ENCODE peak calls at places on chromosomes 16 and 17, in six cellular contexts. C is HCT116, Z is heart left ventricle, O is GM10248, G is EL, A is nucleus accumbens. T is an unnamed sample.

GRCh38 chr16:14373406-14373805 is 256.7 kb downstream of the PARN start:
- DNase-seq in O (no peak), Z (no peak), G (no peak), C (no peak), A (no peak), T (no peak)

GRCh38 chr16:70706948-70707465 is 21.2 kb upstream of the MTSS2 start:
- DNase-seq in O (no peak), A (no peak), C (no peak), Z (no peak), G (peak; percentile 96), T (peak; percentile 99)

GRCh38 chr17:30552994-30553565 is 75.9 kb downstream of the GOSR1 start:
- DNase-seq in A (no peak), Z (no peak), C (no peak), O (no peak), G (no peak), T (no peak)

GRCh38 chr17:4768281-4768680 is 3.4 kb upstream of the TM4SF5 start:
- DNase-seq in C (no peak), A (no peak), Z (no peak), G (no peak), O (no peak), T (no peak)

GRCh38 chr16:27355610-27356009 is 41.8 kb downstream of the IL4R start:
- DNase-seq in Z (no peak), A (no peak), O (no peak), G (peak; percentile 13), C (peak; percentile 19), T (peak; percentile 32)

GRCh38 chr17:77385750-77386501 is 245.2 kb downstream of the SEC14L1 start:
- DNase-seq in A (no peak), G (peak; percentile 38), Z (no peak), O (no peak), C (no peak), T (peak; percentile 42)

GRCh38 chr17:17685775-17686291 is 4.6 kb downstream of the RAI1 start:
- DNase-seq in A (no peak), O (no peak), Z (no peak), C (peak; percentile 60), G (peak; percentile 90), T (peak; percentile 91)

GRCh38 chr17:81821603-81822311 is 11.3 kb downstream of the MCRIP1 start:
- DNase-seq in C (peak; percentile 40), G (peak; percentile 27), Z (peak; percentile 90), A (no peak), O (no peak), T (no peak)

GRCh38 chr17:50018909-50019308 is 23.9 kb upstream of the DLX3 start:
- DNase-seq in O (no peak), Z (no peak), A (no peak), C (no peak), G (peak; percentile 25), T (no peak)

GRCh38 chr16:78220571-78220970 is 121.1 kb downstream of the WWOX start:
- DNase-seq in A (no peak), Z (no peak), G (no peak), C (no peak), O (no peak), T (no peak)

T was measured in M059J.